ENCODE peak calls at places on chromosomes 6 and 20, in four cellular contexts. J, U, C and V are unnamed samples.

GRCh38 chr20:48563191-48563884 is 264.5 kb downstream of the PREX1 start:
- DNase-seq in J (no peak), U (no peak), C (no peak), V (no peak)

GRCh38 chr6:82712826-82713225 is 349.2 kb downstream of the TPBG start:
- DNase-seq in J (peak; percentile 23), U (no peak), C (peak; percentile 12), V (peak; percentile 32)

GRCh38 chr20:3797592-3798404 is 1.7 kb downstream of the CDC25B start:
- DNase-seq in J (peak; percentile 60), U (no peak), C (peak; percentile 11), V (no peak)

GRCh38 chr6:33164176-33164575 is 28.1 kb downstream of the COL11A2 start:
- DNase-seq in J (no peak), U (no peak), C (no peak), V (no peak)

GRCh38 chr6:67888546-67888885 is 746.6 kb upstream of the ADGRB3 start:
- DNase-seq in J (no peak), U (no peak), C (no peak), V (no peak)

GRCh38 chr20:43448748-43449535 is 8.8 kb upstream of the SRSF6 start:
- DNase-seq in J (peak; percentile 74), U (peak; percentile 67), C (peak; percentile 63), V (peak; percentile 60)

GRCh38 chr20:38184098-38184497 is 19.0 kb upstream of the TGM2 start:
- DNase-seq in J (peak; percentile 98), U (no peak), C (no peak), V (no peak)

GRCh38 chr6:134363323-134364039 is 45.6 kb upstream of the SGK1 start:
- DNase-seq in J (peak; percentile 83), U (no peak), C (no peak), V (peak; percentile 93)

GRCh38 chr6:8743146-8743745 is 307.9 kb upstream of the SLC35B3 start:
- DNase-seq in J (no peak), U (no peak), C (no peak), V (no peak)

GRCh38 chr20:53126185-53126584 is 154.0 kb downstream of the TSHZ2 start:
- DNase-seq in J (no peak), U (peak; percentile 20), C (no peak), V (no peak)

GRCh38 chr6:87700729-87701675 is 1.0 kb downstream of the AKIRIN2 start:
- DNase-seq in J (peak; percentile 83), U (peak; percentile 55), C (peak; percentile 69), V (peak; percentile 82)

GRCh38 chr20:18314786-18315406 is 26.6 kb downstream of the ZNF133 start:
- DNase-seq in J (peak; percentile 98), U (no peak), C (no peak), V (peak; percentile 90)
- TF ChIP-seq EZH2phosphoT487 in J (no peak), U (no peak), C (no peak), V (no peak)

GRCh38 chr6:80411486-80411885 is 305.0 kb downstream of the BCKDHB start:
- DNase-seq in J (no peak), U (no peak), C (no peak), V (no peak)
- H3K9ac ChIP-seq in J (no peak overlapping the region), U (no peak overlapping the region), C (no peak overlapping the region), V (no peak overlapping the region)

GRCh38 chr6:15592610-15593009 is 70.2 kb downstream of the DTNBP1 start:
- DNase-seq in J (no peak), U (no peak), C (no peak), V (no peak)

GRCh38 chr6:15593798-15594197 is 69.0 kb downstream of the DTNBP1 start:
- DNase-seq in J (no peak), U (no peak), C (no peak), V (no peak)

GRCh38 chr6:15585936-15586335 is 76.9 kb downstream of the DTNBP1 start:
- DNase-seq in J (no peak), U (no peak), C (peak; percentile 11), V (no peak)

GRCh38 chr6:15586528-15586927 is 76.3 kb downstream of the DTNBP1 start:
- DNase-seq in J (no peak), U (no peak), C (no peak), V (peak; percentile 23)

GRCh38 chr6:15588966-15589634 is 73.7 kb downstream of the DTNBP1 start:
- DNase-seq in J (peak; percentile 53), U (no peak), C (no peak), V (peak; percentile 93)
- TF ChIP-seq EZH2phosphoT487 in J (no peak), U (no peak), C (no peak), V (no peak)

DNA sequence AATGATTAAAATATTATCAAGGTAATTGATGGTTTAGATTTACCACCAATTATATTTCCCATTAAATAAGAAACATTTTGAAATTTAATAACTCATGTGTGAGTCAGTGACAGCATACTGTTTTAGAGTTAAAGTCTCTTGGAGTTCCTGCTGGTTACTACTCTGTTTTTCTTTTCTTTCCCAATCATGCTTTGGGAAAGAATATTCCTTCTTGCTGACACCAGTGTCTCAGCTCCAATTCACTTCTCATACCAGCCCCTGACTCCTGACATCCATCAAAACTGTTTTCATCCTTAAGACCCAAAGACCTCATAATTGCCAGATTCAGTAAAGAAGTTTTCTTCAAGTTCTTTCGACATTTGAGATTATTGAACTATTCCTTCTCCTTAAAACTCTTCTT is 50.3 kb downstream of the AIG1 start:
- DNase-seq in J (no peak), U (no peak), C (no peak), V (peak; percentile 62)
- H3K9ac ChIP-seq in J (no peak overlapping the region), U (no peak overlapping the region), C (no peak overlapping the region), V (peak overlapping the region; percentile 35)

DNA sequence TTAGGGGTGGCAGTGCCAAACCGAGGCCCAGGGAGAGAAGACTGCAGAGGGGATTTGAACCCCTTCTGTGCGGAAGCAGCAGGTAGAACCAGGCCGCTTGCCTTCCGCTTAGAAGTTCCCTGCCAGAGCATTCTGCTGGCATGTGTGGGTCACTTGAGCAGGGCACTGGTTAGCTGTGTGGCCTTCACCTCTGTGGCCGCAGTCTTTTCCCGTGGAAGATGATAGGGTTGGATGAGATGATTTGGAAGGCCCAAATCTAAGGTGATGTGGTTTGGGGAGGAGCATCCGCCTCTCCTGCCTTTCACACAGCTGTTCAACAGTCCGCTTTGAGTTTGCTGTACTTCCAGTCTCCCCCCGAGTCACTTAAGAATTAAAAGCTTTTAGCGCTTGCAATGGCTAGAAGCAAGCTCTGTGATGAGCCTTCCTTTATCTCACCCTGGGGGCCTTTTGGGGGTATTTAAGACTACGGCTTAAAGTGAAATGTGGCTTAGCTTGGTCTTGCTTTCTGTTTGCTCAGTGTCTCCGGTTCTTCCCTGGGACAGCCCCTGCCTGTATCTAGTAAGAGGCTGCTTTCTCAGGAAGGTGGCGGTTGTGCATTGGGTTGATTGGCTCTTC is 743 bp downstream of the CMTR1 start:
- DNase-seq in J (no peak), U (peak; percentile 33), C (no peak), V (peak; percentile 58)
- TF ChIP-seq EZH2phosphoT487 in J (no peak), U (no peak), C (no peak), V (no peak)